ENCODE peak calls at places on chromosomes 11 and 22, in five cellular contexts. V, Y, A, H and I are unnamed samples.
A peak's percentile ranks its signal among the peaks of the same experiment; 100 is the strongest.

GRCh38 chr11:22341582-22341919 is 3.4 kb downstream of the SLC17A6 start:
- DNase-seq in Y (no peak), A (no peak), H (no peak), V (no peak), I (no peak)

GRCh38 chr11:7576671-7577225 is 62.9 kb downstream of the PPFIBP2 start:
- DNase-seq in V (peak; percentile 41), Y (no peak), A (no peak), H (no peak), I (no peak)

GRCh38 chr11:8867035-8867434 is 44.0 kb upstream of the AKIP1 start:
- DNase-seq in A (no peak), V (no peak), H (no peak), Y (no peak), I (no peak)

GRCh38 chr11:75850787-75851186 is 35.8 kb downstream of the UVRAG start:
- DNase-seq in V (no peak), A (no peak), H (no peak), Y (no peak), I (no peak)

GRCh38 chr11:38835986-38836385 is 2237.9 kb upstream of the RAG2 start:
- DNase-seq in Y (no peak), A (no peak), H (no peak), V (no peak), I (no peak)

GRCh38 chr11:133064152-133064877 is 468.0 kb downstream of the OPCML start:
- DNase-seq in A (peak; percentile 29), H (peak; percentile 82), Y (no peak), V (peak; percentile 63), I (no peak)

GRCh38 chr11:112320668-112321067 is 60.0 kb upstream of the PLET1 start:
- DNase-seq in Y (no peak), V (peak; percentile 77), H (no peak), A (peak; percentile 68), I (peak; percentile 87)

GRCh38 chr11:62602141-62603071 is 741 bp upstream of the MTA2 start:
- DNase-seq in Y (no peak), V (peak; percentile 74), H (peak; percentile 91), A (peak; percentile 74), I (no peak)

GRCh38 chr11:83079820-83080219 is 8.1 kb upstream of the RAB30 start:
- DNase-seq in A (no peak), Y (no peak), H (no peak), V (no peak), I (no peak)

GRCh38 chr11:72075109-72075508 is 5.2 kb downstream of the NUMA1 start:
- DNase-seq in V (no peak), Y (no peak), A (no peak), H (no peak), I (no peak)
- TF ChIP-seq CTCF in V (no peak), Y (peak; percentile 50), A (no peak), H (no peak), I (no peak)

GRCh38 chr11:126339866-126340434 is 15.5 kb upstream of the ST3GAL4 start:
- DNase-seq in A (no peak), V (peak; percentile 81), H (peak; percentile 58), Y (no peak), I (no peak)
- H3K36me3 ChIP-seq in A (no peaks in the 10 kb centered on the region), V (peaks cover 35% of the 10 kb centered on the region), H (no peaks in the 10 kb centered on the region), Y (peaks cover 35% of the 10 kb centered on the region), I (peaks cover 2% of the 10 kb centered on the region)

DNA sequence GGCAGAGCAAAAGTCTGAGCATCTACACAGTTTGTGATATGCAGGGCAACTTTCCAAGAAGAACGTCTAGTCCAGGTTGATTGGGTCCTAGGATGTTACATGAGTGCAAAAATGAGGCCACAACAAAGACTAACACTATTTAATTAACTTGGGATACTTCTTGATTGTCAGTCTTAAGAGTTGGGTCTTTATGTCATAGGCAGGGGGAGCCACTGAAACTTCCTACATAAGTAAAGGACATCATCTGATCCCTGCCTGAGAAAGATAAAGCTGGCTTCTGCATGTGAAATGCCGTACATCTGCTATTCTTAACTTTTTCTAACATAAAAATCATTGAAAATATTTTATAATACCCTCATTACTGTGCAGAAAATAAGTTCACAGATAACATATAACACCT is 525.5 kb downstream of the NTM start:
- DNase-seq in V (no peak), Y (no peak), H (no peak), A (no peak), I (no peak)
- TF ChIP-seq CTCF in V (no peak), Y (no peak), H (no peak), A (no peak), I (no peak)

DNA sequence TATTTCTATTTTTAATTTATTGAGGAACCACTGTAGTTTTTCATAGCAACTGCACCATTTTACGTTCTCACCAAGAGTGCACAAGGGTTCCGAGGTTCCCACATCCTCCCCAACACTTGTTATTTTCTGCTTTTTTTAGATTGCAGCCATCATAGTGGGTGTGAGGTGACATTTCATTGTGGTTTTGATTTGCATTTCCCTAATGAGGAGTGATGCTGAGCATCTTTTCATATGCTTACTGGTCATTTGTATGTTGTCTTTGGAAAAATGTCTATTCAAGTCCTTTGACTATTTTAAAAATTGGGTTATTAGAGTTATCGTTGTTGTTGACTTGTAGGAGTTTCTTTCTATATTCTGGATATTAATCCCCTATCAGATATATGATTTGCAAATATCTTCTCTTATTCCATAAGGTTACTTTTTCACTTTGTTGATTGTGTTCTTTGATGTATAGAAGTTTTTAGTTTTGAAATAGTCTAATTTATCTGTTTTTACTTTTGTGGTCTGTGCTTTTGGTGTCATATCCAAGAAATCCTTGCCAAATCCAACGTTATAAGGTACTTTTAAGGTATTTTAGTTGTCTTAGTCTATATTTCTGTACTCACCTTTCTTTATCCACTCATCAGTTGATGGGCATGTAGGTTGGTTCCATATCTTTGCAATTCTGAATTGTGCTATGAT is 9.0 kb downstream of the NEAT1 start:
- DNase-seq in H (no peak), V (no peak), Y (peak; percentile 49), A (peak; percentile 32), I (peak; percentile 19)
- H3K36me3 ChIP-seq in H (no peaks in the 10 kb centered on the region), V (peaks cover 75% of the 10 kb centered on the region), Y (peaks cover 6% of the 10 kb centered on the region), A (peaks cover 26% of the 10 kb centered on the region), I (peaks cover 16% of the 10 kb centered on the region)

GRCh38 chr22:19477321-19478085 is 1.5 kb downstream of the UFD1 start:
- DNase-seq in V (no peak), Y (no peak), A (no peak), H (no peak), I (no peak)
- TF ChIP-seq CTCF in V (peak; percentile 24), Y (peak; percentile 18), A (no peak), H (no peak), I (no peak)

DNA sequence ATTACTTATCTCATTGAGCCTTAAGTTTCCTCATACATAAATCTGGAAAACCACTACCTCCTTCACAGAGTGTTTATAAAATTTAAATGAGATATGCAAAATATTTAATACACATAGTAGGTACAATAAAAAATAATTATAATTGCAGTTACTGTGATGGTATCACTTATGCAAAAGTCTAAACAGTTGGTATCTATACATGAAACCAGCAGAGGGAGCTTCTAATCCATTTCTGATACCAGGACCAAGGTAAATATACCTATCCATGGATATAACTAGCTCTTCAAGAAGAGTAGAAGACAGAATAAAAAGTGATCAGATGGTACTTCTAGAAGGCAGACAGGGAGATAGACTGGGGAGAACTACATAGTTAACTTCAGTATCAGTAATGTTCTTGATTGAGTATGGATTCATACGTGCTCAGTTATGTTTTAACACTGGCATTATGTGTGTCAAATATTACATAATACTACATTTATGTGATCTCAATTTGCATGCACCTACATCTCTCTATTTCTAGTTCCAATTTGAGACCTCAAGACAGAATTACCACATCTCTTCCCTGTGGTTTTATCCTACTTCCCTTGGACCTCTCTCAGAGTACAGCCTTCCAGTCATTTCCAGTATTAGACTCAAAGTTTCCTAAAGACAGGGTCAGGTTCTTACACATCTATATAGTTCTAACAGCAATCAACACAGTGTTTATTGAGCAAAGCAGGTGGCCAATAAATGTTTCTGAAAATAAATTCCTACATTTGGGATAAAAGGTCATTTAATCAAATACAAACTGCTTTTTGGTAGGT is 13.7 kb upstream of the TSG101 start:
- DNase-seq in A (no peak), V (no peak), H (no peak), Y (no peak), I (peak; percentile 46)
- H3K36me3 ChIP-seq in A (peaks cover 10% of the 10 kb centered on the region), V (peaks cover 57% of the 10 kb centered on the region), H (peaks cover 4% of the 10 kb centered on the region), Y (peaks cover 3% of the 10 kb centered on the region), I (peaks cover 4% of the 10 kb centered on the region)

GRCh38 chr22:23281406-23282088 is 101.2 kb downstream of the BCR start:
- DNase-seq in H (peak; percentile 94), V (peak; percentile 82), A (peak; percentile 88), Y (peak; percentile 71), I (peak; percentile 76)

GRCh38 chr22:23282516-23282915 is 102.2 kb downstream of the BCR start:
- DNase-seq in H (no peak), A (no peak), V (no peak), Y (no peak), I (no peak)

GRCh38 chr22:23281053-23281405 is 100.7 kb downstream of the BCR start:
- DNase-seq in Y (no peak), V (no peak), H (no peak), A (no peak), I (no peak)

GRCh38 chr22:23282986-23283385 is 102.7 kb downstream of the BCR start:
- DNase-seq in V (no peak), H (no peak), Y (no peak), A (no peak), I (no peak)

DNA sequence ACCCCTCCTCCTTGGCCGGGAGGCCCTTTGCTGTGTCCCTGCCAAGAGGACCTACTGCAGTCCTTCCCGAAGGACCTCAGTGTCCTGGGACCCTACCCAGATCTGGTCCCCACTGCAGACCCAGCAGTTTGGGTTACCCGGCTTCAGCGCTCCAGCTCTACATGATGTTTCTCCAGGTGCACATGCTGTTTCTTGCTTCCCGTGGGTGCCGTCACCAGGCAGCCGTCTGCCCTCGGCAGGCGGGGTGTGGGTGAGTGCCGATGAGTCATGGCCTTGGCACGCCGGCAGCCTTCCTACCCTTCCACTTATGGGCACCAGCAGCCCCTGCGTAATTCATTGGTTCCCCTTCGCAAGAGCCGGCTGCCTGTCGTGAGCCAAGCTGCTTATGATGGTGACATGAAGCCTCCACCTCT is 101.8 kb downstream of the BCR start:
- DNase-seq in H (no peak), V (peak; percentile 45), Y (no peak), A (peak; percentile 60), I (peak; percentile 94)
- TF ChIP-seq CTCF in H (no peak), V (peak; percentile 27), Y (no peak), A (no peak), I (no peak)